ENCODE peak calls at places on chromosomes 16 and 17, in five cellular contexts. C is brain microvascular endothelial cell, G is GM23338, S is AG04450, R is neural progenitor cell. F is an unnamed sample.

GRCh38 chr16:84647830-84648594 is at the start of gene KLHL36:
- DNase-seq in S (no peak), R (peak), G (peak), C (no peak), F (peak)

GRCh38 chr16:84810518-84811273 is 9.1 kb upstream of the CRISPLD2 start:
- DNase-seq in C (no peak), R (no peak), S (no peak), G (no peak), F (peak)

GRCh38 chr16:66427871-66428681 is 981 bp downstream of the BEAN1 start:
- DNase-seq in C (no peak), S (no peak), R (peak), G (peak), F (no peak)

GRCh38 chr17:17144916-17145665 is 61.0 kb downstream of the PLD6 start:
- DNase-seq in R (no peak), G (no peak), S (no peak), C (no peak), F (no peak)

GRCh38 chr17:5325851-5326250 is 43.8 kb downstream of the RABEP1 start:
- DNase-seq in G (no peak), R (no peak), C (peak), S (no peak), F (no peak)

GRCh38 chr17:41678907-41679739 is 9.6 kb upstream of the EIF1 start:
- DNase-seq in C (no peak), G (no peak), S (no peak), R (no peak), F (peak)

GRCh38 chr17:42682400-42683384 is at the start of gene CNTNAP1:
- DNase-seq in R (peak), G (peak), C (peak), S (no peak), F (peak)

GRCh38 chr16:49600541-49600940 is 226.9 kb downstream of the C16orf78 start:
- DNase-seq in S (no peak), C (no peak), G (no peak), R (no peak), F (no peak)

GRCh38 chr16:11783319-11784047 is 13.6 kb downstream of the ZC3H7A start:
- DNase-seq in S (no peak), R (no peak), C (no peak), G (no peak), F (peak)

GRCh38 chr17:28895794-28896447 is 1.6 kb downstream of the FLOT2 start:
- DNase-seq in R (peak), C (no peak), G (no peak), S (no peak), F (no peak)

GRCh38 chr17:27532269-27533067 is 76.2 kb downstream of the KSR1 start:
- DNase-seq in S (peak), C (peak), R (no peak), G (peak), F (no peak)

GRCh38 chr17:47013341-47013740 is 34.3 kb upstream of the RPRML start:
- DNase-seq in R (no peak), C (no peak), S (no peak), G (no peak), F (no peak)

GRCh38 chr16:57866529-57866918 is 64.2 kb upstream of the KIFC3 start:
- DNase-seq in S (no peak), R (no peak), G (no peak), C (no peak), F (no peak)

GRCh38 chr16:3047387-3047720 is 993 bp downstream of the MMP25 start:
- DNase-seq in R (no peak), C (no peak), G (peak), S (no peak), F (no peak)
- H3K4me3 ChIP-seq in R (peak), C (no peak), G (peak), S (no peak), F (no peak)

DNA sequence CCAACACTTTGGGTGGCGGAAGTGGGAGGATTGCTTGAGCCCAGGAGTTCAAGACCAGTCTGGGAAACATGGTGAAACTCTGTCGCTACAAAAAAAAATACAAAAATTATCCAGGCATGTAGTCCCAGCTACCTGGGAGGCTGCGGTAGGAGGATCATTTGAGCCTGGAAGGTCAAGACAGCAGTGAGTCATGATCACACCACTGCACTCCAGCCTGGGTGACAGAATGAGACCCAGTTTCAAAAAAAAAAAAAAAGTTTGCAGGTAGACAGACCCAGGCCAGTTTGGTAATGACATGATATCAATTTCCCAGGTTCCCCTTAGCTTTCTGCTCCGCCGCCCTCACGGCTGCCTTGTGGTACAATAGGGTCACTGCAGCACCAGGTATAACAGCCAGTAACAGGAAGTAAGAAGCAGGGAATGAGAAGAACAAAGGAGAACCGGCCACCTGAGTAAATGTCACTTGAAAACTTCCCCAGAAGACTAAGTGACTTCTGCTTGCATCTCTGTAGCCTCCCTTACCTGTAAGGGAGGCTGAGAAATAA is 201.2 kb upstream of the HSBP1 start:
- DNase-seq in R (no peak), S (no peak), C (no peak), G (peak), F (no peak)
- TF ChIP-seq CTCF in R (no peak), S (no peak), C (peak), G (peak), F (no peak)

DNA sequence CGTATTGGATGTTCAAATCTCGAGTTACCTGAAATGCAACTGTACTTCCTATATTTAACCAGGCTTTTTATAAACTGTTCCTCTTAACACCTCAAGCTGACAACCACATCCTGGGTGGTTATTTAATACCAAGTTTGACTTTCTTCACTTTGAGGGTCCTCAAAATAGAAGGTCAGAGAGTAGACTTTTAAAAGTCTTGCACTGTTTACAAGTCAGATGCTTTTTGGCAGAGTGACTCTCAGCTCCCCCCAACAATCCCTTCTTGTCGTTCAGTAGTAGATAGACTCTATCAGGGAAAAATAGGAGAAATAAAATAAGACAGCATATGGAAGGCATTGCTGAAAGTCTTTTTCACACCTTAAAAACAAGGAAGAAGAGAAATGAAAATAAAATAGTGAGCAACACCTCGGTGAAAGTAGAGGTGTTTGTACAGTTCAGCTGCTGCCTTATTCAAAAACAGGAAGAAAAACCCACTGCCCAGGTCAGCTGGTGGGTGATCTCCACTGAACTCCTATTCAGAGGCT is 650.4 kb downstream of the WWOX start:
- DNase-seq in G (no peak), C (no peak), S (no peak), R (no peak), F (peak)
- H3K4me3 ChIP-seq in G (no peak), C (no peak), S (no peak), R (no peak), F (peak)

DNA sequence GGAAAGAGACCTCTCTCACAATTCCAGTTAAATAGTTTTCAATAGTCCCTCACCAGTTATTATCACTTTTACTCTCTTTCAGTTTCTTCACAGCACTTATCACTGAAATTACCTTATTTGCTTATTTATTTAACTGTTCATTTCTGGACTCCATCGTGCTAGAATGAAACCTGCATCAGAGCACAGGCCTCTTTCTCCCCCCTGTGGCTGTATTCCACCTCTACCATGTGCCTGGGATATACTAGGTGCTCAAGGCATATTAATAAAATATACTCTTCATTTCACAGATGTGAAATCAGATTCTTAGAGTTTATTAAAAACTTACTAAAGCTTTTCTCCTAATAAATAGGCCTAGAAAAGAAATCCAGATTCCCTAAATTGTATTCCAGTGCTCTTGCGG is 308.9 kb upstream of the MON1B start:
- DNase-seq in S (no peak), G (no peak), C (no peak), R (no peak), F (peak)
- TF ChIP-seq CTCF in S (no peak), G (no peak), C (no peak), R (no peak), F (peak)